ENCODE peak calls at places on chromosomes 11 and 22, in five cellular contexts. P is AG04450; O is AG09309; N is CD8-positive, alpha-beta T cell; Y is activated T-cell treated with anti-CD3 and anti-CD28 coated beads for 1 hour. U is an unnamed sample.

GRCh38 chr11:47225552-47226137 is 10.9 kb downstream of the DDB2 start:
- DNase-seq in P (no peak), O (no peak), N (no peak), Y (no peak), U (no peak)

GRCh38 chr11:7665473-7666291 is 7.6 kb downstream of the CYB5R2 start:
- DNase-seq in P (no peak), O (no peak), N (peak), Y (peak), U (peak)

GRCh38 chr22:29187831-29188230 is 17.9 kb upstream of the EMID1 start:
- DNase-seq in P (no peak), O (no peak), N (no peak), Y (no peak), U (no peak)

GRCh38 chr11:81497202-81497804 is 1236.4 kb downstream of the FAM181B start:
- DNase-seq in P (peak), O (no peak), N (no peak), Y (no peak), U (no peak)

GRCh38 chr11:31340903-31341572 is 28.5 kb downstream of the DCDC1 start:
- DNase-seq in P (no peak), O (no peak), N (no peak), Y (no peak), U (no peak)

GRCh38 chr11:115132829-115133228 is 371.4 kb downstream of the CADM1 start:
- DNase-seq in P (no peak), O (no peak), N (no peak), Y (no peak), U (no peak)

GRCh38 chr11:121650520-121651266 is 197.9 kb upstream of the SORL1-AS1 start:
- DNase-seq in P (no peak), O (no peak), N (no peak), Y (no peak), U (no peak)

GRCh38 chr22:40310081-40310770 is 36.1 kb upstream of the ADSL start:
- DNase-seq in P (peak), O (peak), N (no peak), Y (no peak), U (peak)

GRCh38 chr11:78532991-78533861 is 41.4 kb downstream of the NARS2 start:
- DNase-seq in P (no peak), O (no peak), N (no peak), Y (no peak), U (no peak)

GRCh38 chr11:93623179-93623578 is 38.3 kb upstream of the CEP295 start:
- DNase-seq in P (no peak), O (no peak), N (no peak), Y (no peak), U (peak)

GRCh38 chr11:86463120-86463519 is 88.4 kb downstream of the CCDC81 start:
- DNase-seq in P (no peak), O (no peak), N (no peak), Y (no peak), U (no peak)

GRCh38 chr22:45181766-45182165 is 18.0 kb downstream of the NUP50 start:
- DNase-seq in P (no peak), O (no peak), N (no peak), Y (no peak), U (no peak)

GRCh38 chr11:73647459-73648100 is 1.2 kb downstream of the PLEKHB1 start:
- DNase-seq in P (peak), O (no peak), N (peak), Y (peak), U (peak)

GRCh38 chr11:104897891-104898684 is at the start of gene CASP12:
- DNase-seq in P (no peak), O (no peak), N (no peak), Y (no peak), U (no peak)

GRCh38 chr22:43242627-43243026 is 55.7 kb upstream of the TTLL12 start:
- DNase-seq in P (no peak), O (no peak), N (no peak), Y (no peak), U (no peak)

GRCh38 chr11:64654958-64655541 is 64.0 kb downstream of the SLC22A12 start:
- DNase-seq in P (no peak), O (no peak), N (no peak), Y (no peak), U (no peak)